ENCODE peak calls at places on chromosomes 16 and 17, in eight cellular contexts. V is T-helper 1 cell, I is testis, C is D721Med, L is midbrain, X is colonic mucosa, O is Panc1, T is Right ventricle myocardium inferior. S is an unnamed sample.

GRCh38 chr17:57987582-57988300 is at the start of gene VEZF1:
- DNase-seq in V (peak), I (peak), C (peak), L (peak), X (peak), O (no peak), T (peak), S (peak)

GRCh38 chr17:78127888-78128615 is 503 bp downstream of the TMC6 start:
- DNase-seq in V (no peak), I (no peak), C (no peak), L (peak), X (peak), O (no peak), T (peak), S (peak)

GRCh38 chr17:50608700-50609375 is 25.8 kb upstream of the ABCC3 start:
- DNase-seq in V (no peak), I (no peak), C (no peak), L (no peak), X (no peak), O (no peak), T (no peak), S (peak)

GRCh38 chr17:12521416-12521815 is 144.3 kb upstream of the MYOCD start:
- DNase-seq in V (no peak), I (no peak), C (no peak), L (no peak), X (no peak), O (no peak), T (no peak), S (no peak)

GRCh38 chr17:66240013-66240412 is 10.8 kb upstream of the APOH start:
- DNase-seq in V (no peak), I (no peak), C (no peak), L (no peak), X (no peak), O (no peak), T (no peak), S (no peak)

GRCh38 chr16:65446441-65446840 is 324.6 kb upstream of the CDH11 start:
- DNase-seq in V (no peak), I (no peak), C (no peak), L (no peak), X (no peak), O (no peak), T (no peak), S (no peak)

GRCh38 chr16:22216191-22216831 is 10.2 kb downstream of the EEF2K start:
- DNase-seq in V (no peak), I (no peak), C (no peak), L (no peak), X (no peak), O (no peak), T (no peak), S (no peak)

GRCh38 chr17:79036609-79037008 is 12.6 kb downstream of the C1QTNF1 start:
- DNase-seq in V (no peak), I (no peak), C (peak), L (peak), X (no peak), O (peak), T (no peak), S (no peak)

GRCh38 chr16:89670496-89671431 is 13.1 kb downstream of the SPATA33 start:
- DNase-seq in V (no peak), I (no peak), C (no peak), L (no peak), X (no peak), O (no peak), T (no peak), S (no peak)

GRCh38 chr17:39996789-39997188 is 16.2 kb downstream of the PSMD3 start:
- DNase-seq in V (no peak), I (no peak), C (peak), L (no peak), X (no peak), O (no peak), T (peak), S (no peak)

GRCh38 chr16:64180136-64180900 is 941.5 kb downstream of the CDH11 start:
- DNase-seq in V (no peak), I (no peak), C (no peak), L (no peak), X (no peak), O (no peak), T (no peak), S (no peak)

GRCh38 chr17:72590882-72591499 is 470.2 kb downstream of the SOX9 start:
- DNase-seq in V (no peak), I (no peak), C (no peak), L (no peak), X (peak), O (no peak), T (no peak), S (no peak)

S was measured in SJCRH30.